ENCODE peak calls at places on chromosomes 3 and 15, in seven cellular contexts. One of them, this sample, is unnamed. For H3K9me3, the result is how much of the 10 kb centered on the place peaks cover.

GRCh38 chr3:14640157-14640562 is 11.4 kb upstream of the CCDC174 start:
- DNase-seq in psoas muscle: no peak
- DNase-seq in CD4-positive, alpha-beta T cell: no peak
- DNase-seq in GM12878: no peak
- DNase-seq in kidney: no peak
- DNase-seq in A549: peak
- DNase-seq in Panc1: no peak
- DNase-seq in this sample: no peak

GRCh38 chr15:69751147-69751546 is 298.5 kb downstream of the RPLP1 start:
- DNase-seq in psoas muscle: no peak
- DNase-seq in A549: no peak
- DNase-seq in kidney: no peak
- DNase-seq in Panc1: no peak
- DNase-seq in GM12878: no peak
- DNase-seq in CD4-positive, alpha-beta T cell: no peak
- DNase-seq in this sample: no peak

GRCh38 chr15:89457086-89457485 is 39.3 kb downstream of the RHCG start:
- DNase-seq in GM12878: no peak
- DNase-seq in A549: peak
- DNase-seq in kidney: no peak
- DNase-seq in CD4-positive, alpha-beta T cell: no peak
- DNase-seq in psoas muscle: no peak
- DNase-seq in Panc1: no peak
- DNase-seq in this sample: no peak

GRCh38 chr3:138775254-138775595 is 59.5 kb downstream of the PIK3CB start:
- DNase-seq in psoas muscle: no peak
- DNase-seq in Panc1: no peak
- DNase-seq in GM12878: no peak
- DNase-seq in kidney: no peak
- DNase-seq in A549: no peak
- DNase-seq in CD4-positive, alpha-beta T cell: no peak
- DNase-seq in this sample: no peak

GRCh38 chr15:58038426-58039106 is 26.9 kb downstream of the ALDH1A2 start:
- DNase-seq in CD4-positive, alpha-beta T cell: no peak
- DNase-seq in Panc1: no peak
- DNase-seq in A549: no peak
- DNase-seq in kidney: no peak
- DNase-seq in GM12878: no peak
- DNase-seq in psoas muscle: no peak
- DNase-seq in this sample: no peak

GRCh38 chr15:70465812-70466211 is 297.5 kb downstream of the UACA start:
- DNase-seq in CD4-positive, alpha-beta T cell: no peak
- DNase-seq in A549: no peak
- DNase-seq in kidney: no peak
- DNase-seq in GM12878: no peak
- DNase-seq in psoas muscle: no peak
- DNase-seq in Panc1: no peak
- DNase-seq in this sample: no peak

GRCh38 chr3:17140670-17141505 is 256.1 kb downstream of the PLCL2 start:
- DNase-seq in kidney: no peak
- DNase-seq in GM12878: no peak
- DNase-seq in A549: peak
- DNase-seq in Panc1: no peak
- DNase-seq in psoas muscle: peak
- DNase-seq in CD4-positive, alpha-beta T cell: no peak
- DNase-seq in this sample: no peak

GRCh38 chr3:107611775-107612469 is 89.2 kb downstream of the BBX start:
- DNase-seq in GM12878: no peak
- DNase-seq in kidney: no peak
- DNase-seq in A549: no peak
- DNase-seq in CD4-positive, alpha-beta T cell: no peak
- DNase-seq in psoas muscle: no peak
- DNase-seq in Panc1: no peak
- DNase-seq in this sample: no peak

GRCh38 chr3:133663569-133664313 is 2.0 kb upstream of the TOPBP1 start:
- DNase-seq in CD4-positive, alpha-beta T cell: no peak
- DNase-seq in A549: peak
- DNase-seq in kidney: no peak
- DNase-seq in Panc1: no peak
- DNase-seq in GM12878: no peak
- DNase-seq in psoas muscle: no peak
- DNase-seq in this sample: peak

GRCh38 chr15:67125589-67126502 is 60.4 kb downstream of the SMAD3 start:
- DNase-seq in Panc1: peak
- DNase-seq in psoas muscle: peak
- DNase-seq in CD4-positive, alpha-beta T cell: no peak
- DNase-seq in kidney: peak
- DNase-seq in GM12878: no peak
- DNase-seq in A549: peak
- DNase-seq in this sample: no peak

GRCh38 chr3:133983576-133984560 is 45.9 kb downstream of the SLCO2A1 start:
- DNase-seq in Panc1: no peak
- DNase-seq in GM12878: no peak
- DNase-seq in CD4-positive, alpha-beta T cell: no peak
- DNase-seq in A549: no peak
- DNase-seq in psoas muscle: no peak
- DNase-seq in kidney: no peak
- DNase-seq in this sample: no peak

GRCh38 chr3:186680869-186681268 is 15.1 kb downstream of the HRG start:
- DNase-seq in kidney: no peak
- DNase-seq in CD4-positive, alpha-beta T cell: no peak
- DNase-seq in GM12878: no peak
- DNase-seq in psoas muscle: no peak
- DNase-seq in A549: no peak
- DNase-seq in Panc1: no peak
- DNase-seq in this sample: no peak

GRCh38 chr3:31895471-31895870 is 85.6 kb downstream of the OSBPL10 start:
- DNase-seq in CD4-positive, alpha-beta T cell: no peak
- DNase-seq in psoas muscle: no peak
- DNase-seq in A549: no peak
- DNase-seq in kidney: no peak
- DNase-seq in Panc1: no peak
- DNase-seq in GM12878: no peak
- DNase-seq in this sample: no peak

DNA sequence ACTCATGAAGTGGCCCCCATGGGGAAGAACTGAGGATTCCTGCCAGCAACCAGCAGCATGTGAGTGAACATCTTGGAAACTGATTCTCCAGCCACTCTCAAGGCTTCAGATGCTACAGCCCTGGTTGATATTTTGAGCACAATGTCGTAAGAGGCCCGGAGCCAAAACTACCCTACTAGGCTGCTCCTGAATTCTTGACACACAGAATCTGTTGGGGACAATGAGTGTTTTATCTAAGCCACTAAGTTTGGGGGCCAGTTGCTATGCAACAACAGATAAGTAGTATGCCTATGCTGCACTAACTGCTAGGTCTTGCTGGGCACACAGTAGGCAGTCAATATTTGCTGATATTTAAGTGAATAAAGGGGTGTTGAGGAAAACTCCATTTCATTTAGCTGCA is 89.9 kb upstream of the CHL1 start:
- DNase-seq in CD4-positive, alpha-beta T cell: no peak
- DNase-seq in GM12878: no peak
- DNase-seq in Panc1: no peak
- DNase-seq in A549: no peak
- DNase-seq in kidney: no peak
- DNase-seq in psoas muscle: no peak
- DNase-seq in this sample: no peak
- H3K9me3 ChIP-seq in CD4-positive, alpha-beta T cell: under half
- H3K9me3 ChIP-seq in GM12878: under half
- H3K9me3 ChIP-seq in Panc1: under half
- H3K9me3 ChIP-seq in A549: under half
- H3K9me3 ChIP-seq in kidney: under half
- H3K9me3 ChIP-seq in psoas muscle: under half
- H3K9me3 ChIP-seq in this sample: under half

DNA sequence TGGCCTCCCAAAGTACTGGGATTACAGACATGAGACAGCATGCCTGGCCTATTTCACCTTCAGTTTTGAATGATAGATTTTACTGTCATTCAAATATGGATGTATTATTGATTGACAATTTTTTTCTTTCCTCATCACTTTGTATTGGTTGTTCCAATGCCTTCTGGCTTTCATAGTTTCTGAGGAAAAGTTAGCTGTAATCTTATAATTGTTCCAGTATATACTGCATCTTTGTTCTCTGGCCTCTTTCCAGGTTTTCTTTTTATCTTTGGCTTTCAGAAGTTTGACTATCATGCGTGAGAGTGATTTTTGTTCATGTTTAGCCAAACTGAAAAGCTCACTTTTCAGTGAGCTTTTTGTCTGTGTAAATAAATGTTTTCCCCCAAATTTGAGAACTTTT is 157.1 kb downstream of the RSRC1 start:
- DNase-seq in CD4-positive, alpha-beta T cell: no peak
- DNase-seq in kidney: no peak
- DNase-seq in A549: no peak
- DNase-seq in psoas muscle: no peak
- DNase-seq in Panc1: no peak
- DNase-seq in GM12878: no peak
- DNase-seq in this sample: no peak
- H3K9me3 ChIP-seq in CD4-positive, alpha-beta T cell: under half
- H3K9me3 ChIP-seq in kidney: under half
- H3K9me3 ChIP-seq in A549: under half
- H3K9me3 ChIP-seq in psoas muscle: under half
- H3K9me3 ChIP-seq in Panc1: under half
- H3K9me3 ChIP-seq in GM12878: under half
- H3K9me3 ChIP-seq in this sample: under half

GRCh38 chr15:98806275-98806895 is 158.0 kb downstream of the IGF1R start:
- DNase-seq in Panc1: no peak
- DNase-seq in A549: no peak
- DNase-seq in psoas muscle: no peak
- DNase-seq in kidney: no peak
- DNase-seq in GM12878: no peak
- DNase-seq in CD4-positive, alpha-beta T cell: no peak
- DNase-seq in this sample: no peak

GRCh38 chr15:98812711-98813441 is 164.5 kb downstream of the IGF1R start:
- DNase-seq in psoas muscle: no peak
- DNase-seq in GM12878: no peak
- DNase-seq in kidney: no peak
- DNase-seq in Panc1: no peak
- DNase-seq in A549: no peak
- DNase-seq in CD4-positive, alpha-beta T cell: no peak
- DNase-seq in this sample: no peak

GRCh38 chr15:98805434-98806274 is 157.3 kb downstream of the IGF1R start:
- DNase-seq in Panc1: no peak
- DNase-seq in A549: peak
- DNase-seq in CD4-positive, alpha-beta T cell: no peak
- DNase-seq in GM12878: no peak
- DNase-seq in psoas muscle: no peak
- DNase-seq in kidney: no peak
- DNase-seq in this sample: no peak

GRCh38 chr15:98807262-98807661 is 158.9 kb downstream of the IGF1R start:
- DNase-seq in GM12878: no peak
- DNase-seq in kidney: no peak
- DNase-seq in psoas muscle: no peak
- DNase-seq in Panc1: no peak
- DNase-seq in A549: no peak
- DNase-seq in CD4-positive, alpha-beta T cell: no peak
- DNase-seq in this sample: no peak

DNA sequence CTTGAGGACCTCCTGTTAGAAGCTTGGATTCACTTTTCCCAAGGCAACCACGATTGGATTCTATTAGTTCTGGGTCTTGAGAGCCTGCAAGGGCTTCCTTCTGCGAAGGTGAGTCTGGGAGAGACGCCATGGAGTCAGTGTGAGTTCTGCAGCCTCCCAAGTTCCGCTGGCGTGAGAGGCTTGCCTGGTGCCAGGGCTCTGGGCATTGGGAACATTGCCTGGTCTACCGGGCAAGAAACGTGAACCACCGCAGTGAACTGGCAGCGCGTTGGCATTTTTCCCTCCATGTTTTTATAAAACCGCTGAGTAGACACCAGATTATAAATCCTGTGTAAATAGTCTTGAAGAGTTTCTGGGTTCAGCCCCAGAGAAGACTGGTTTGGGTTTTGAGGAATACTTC is 160.9 kb downstream of the IGF1R start:
- DNase-seq in CD4-positive, alpha-beta T cell: no peak
- DNase-seq in psoas muscle: no peak
- DNase-seq in A549: no peak
- DNase-seq in Panc1: no peak
- DNase-seq in kidney: no peak
- DNase-seq in GM12878: no peak
- DNase-seq in this sample: no peak
- H3K9me3 ChIP-seq in CD4-positive, alpha-beta T cell: under half
- H3K9me3 ChIP-seq in psoas muscle: under half
- H3K9me3 ChIP-seq in A549: under half
- H3K9me3 ChIP-seq in Panc1: under half
- H3K9me3 ChIP-seq in kidney: under half
- H3K9me3 ChIP-seq in GM12878: under half
- H3K9me3 ChIP-seq in this sample: under half

GRCh38 chr3:41198950-41199865 is at the start of gene CTNNB1:
- DNase-seq in A549: peak
- DNase-seq in CD4-positive, alpha-beta T cell: peak
- DNase-seq in Panc1: no peak
- DNase-seq in kidney: peak
- DNase-seq in GM12878: peak
- DNase-seq in psoas muscle: peak
- DNase-seq in this sample: peak

GRCh38 chr3:41198046-41198445 is 1.3 kb upstream of the CTNNB1 start:
- DNase-seq in A549: no peak
- DNase-seq in GM12878: no peak
- DNase-seq in kidney: no peak
- DNase-seq in CD4-positive, alpha-beta T cell: no peak
- DNase-seq in Panc1: no peak
- DNase-seq in psoas muscle: no peak
- DNase-seq in this sample: no peak

GRCh38 chr3:41200669-41201021 is 1.3 kb downstream of the CTNNB1 start:
- DNase-seq in CD4-positive, alpha-beta T cell: no peak
- DNase-seq in Panc1: no peak
- DNase-seq in kidney: no peak
- DNase-seq in A549: no peak
- DNase-seq in psoas muscle: no peak
- DNase-seq in GM12878: no peak
- DNase-seq in this sample: no peak

GRCh38 chr3:41198526-41198925 is 779 bp upstream of the CTNNB1 start:
- DNase-seq in A549: no peak
- DNase-seq in GM12878: no peak
- DNase-seq in CD4-positive, alpha-beta T cell: no peak
- DNase-seq in psoas muscle: peak
- DNase-seq in kidney: peak
- DNase-seq in Panc1: no peak
- DNase-seq in this sample: no peak

DNA sequence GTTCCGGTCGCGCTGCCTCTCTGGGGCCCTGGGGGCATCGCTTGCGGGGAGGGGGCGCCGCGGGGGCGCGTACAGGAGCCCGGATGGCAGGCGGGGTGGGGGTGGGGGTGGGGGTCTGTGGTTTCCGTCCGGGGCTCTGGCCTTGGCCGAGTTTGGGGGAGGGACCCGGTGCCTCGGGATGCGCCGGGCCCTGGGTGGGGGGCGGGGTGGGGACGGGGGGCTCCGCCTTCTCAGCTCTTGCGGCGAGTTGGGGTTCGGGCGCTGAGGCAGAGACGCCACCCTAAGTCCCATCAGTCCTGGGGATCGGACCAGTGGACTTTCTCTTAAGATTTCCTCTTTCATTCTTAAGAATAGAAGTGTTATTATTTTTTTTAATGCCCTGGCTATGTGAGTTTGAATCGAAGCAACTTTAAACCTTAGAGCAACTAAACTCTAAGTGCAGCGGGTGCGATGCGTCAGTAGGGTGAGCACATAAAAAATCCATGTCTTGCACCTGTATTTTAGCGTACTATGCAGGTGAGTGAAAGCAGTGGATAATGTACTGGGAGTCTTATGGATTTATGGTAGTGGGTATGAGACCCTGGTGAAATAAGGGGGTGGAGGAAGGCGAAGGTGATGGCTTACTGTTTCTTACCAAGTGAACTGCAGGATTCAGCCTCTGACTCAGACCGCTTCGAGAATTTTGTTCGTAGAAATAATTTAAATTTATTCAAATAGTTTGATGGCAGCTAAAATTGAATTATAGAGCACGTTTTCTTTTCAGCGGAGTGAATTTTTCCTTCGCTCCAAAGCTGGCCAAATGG is 762 bp downstream of the CTNNB1 start:
- DNase-seq in GM12878: no peak
- DNase-seq in Panc1: no peak
- DNase-seq in psoas muscle: no peak
- DNase-seq in A549: no peak
- DNase-seq in CD4-positive, alpha-beta T cell: no peak
- DNase-seq in kidney: peak
- DNase-seq in this sample: no peak
- H3K9me3 ChIP-seq in GM12878: under half
- H3K9me3 ChIP-seq in Panc1: under half
- H3K9me3 ChIP-seq in psoas muscle: under half
- H3K9me3 ChIP-seq in A549: under half
- H3K9me3 ChIP-seq in CD4-positive, alpha-beta T cell: under half
- H3K9me3 ChIP-seq in kidney: under half
- H3K9me3 ChIP-seq in this sample: under half